ENCODE peak calls at places on chromosome 7, in seven cellular contexts. P is mesendoderm, N is H9, K is neuronal stem cell, Y is H1, W is mesenchymal stem cell, B is trophoblast cell. L is an unnamed sample.

GRCh38 chr7:29987083-29987482 is 2.5 kb downstream of the SCRN1 start:
- DNase-seq in P (no peak), B (no peak), N (no peak), K (no peak), W (peak; percentile 66), Y (no peak), L (peak; percentile 65)

GRCh38 chr7:157736341-157736740 is 399.5 kb downstream of the DNAJB6 start:
- DNase-seq in B (no peak), Y (no peak), K (no peak), N (no peak), W (no peak), P (no peak), L (no peak)

GRCh38 chr7:95609277-95609971 is 13.1 kb upstream of the PDK4 start:
- DNase-seq in K (no peak), P (no peak), N (no peak), Y (no peak), W (peak; percentile 57), B (no peak), L (peak; percentile 29)

GRCh38 chr7:101588131-101588935 is 40.8 kb downstream of the MYL10 start:
- DNase-seq in N (no peak), Y (peak; percentile 39), B (no peak), P (no peak), W (no peak), K (no peak), L (no peak)

GRCh38 chr7:131896189-131896855 is 339.9 kb upstream of the PODXL start:
- DNase-seq in N (peak; percentile 65), B (no peak), K (no peak), P (peak; percentile 48), Y (peak; percentile 53), W (no peak), L (no peak)

GRCh38 chr7:79093421-79093820 is 360.0 kb downstream of the MAGI2 start:
- DNase-seq in Y (no peak), P (no peak), W (no peak), K (no peak), B (no peak), N (no peak), L (no peak)

GRCh38 chr7:99707096-99707495 is 27.3 kb upstream of the CYP3A5 start:
- DNase-seq in Y (no peak), P (peak; percentile 52), N (no peak), K (no peak), W (peak; percentile 20), B (no peak), L (peak; percentile 21)

GRCh38 chr7:25860206-25860881 is 291.7 kb upstream of the NFE2L3 start:
- DNase-seq in P (peak; percentile 62), Y (peak; percentile 55), K (no peak), N (peak; percentile 72), B (peak; percentile 36), W (peak; percentile 92), L (peak; percentile 24)

GRCh38 chr7:129122751-129123516 is 21.6 kb upstream of the TSPAN33 start:
- DNase-seq in K (no peak), W (peak; percentile 61), N (no peak), P (no peak), B (peak; percentile 20), Y (no peak), L (peak; percentile 21)

GRCh38 chr7:2964208-2964607 is 79.5 kb downstream of the CARD11 start:
- DNase-seq in Y (no peak), B (no peak), N (no peak), K (no peak), P (no peak), W (no peak), L (no peak)

GRCh38 chr7:37944737-37945054 is 24.3 kb downstream of the EPDR1 start:
- DNase-seq in P (no peak), K (no peak), B (no peak), W (no peak), N (no peak), Y (no peak), L (no peak)
- H3K18ac ChIP-seq in P (no peak overlapping the region), K (no peak overlapping the region), B (no peak overlapping the region), W (no peak overlapping the region), N (no peak overlapping the region), Y (no peak overlapping the region), L (no peak overlapping the region)

GRCh38 chr7:154509192-154509591 is 457.0 kb downstream of the DPP6 start:
- DNase-seq in W (no peak), P (no peak), Y (no peak), K (no peak), B (no peak), N (no peak), L (no peak)
- H3K18ac ChIP-seq in W (no peak overlapping the region), P (no peak overlapping the region), Y (no peak overlapping the region), K (no peak overlapping the region), B (no peak overlapping the region), N (no peak overlapping the region), L (no peak overlapping the region)

GRCh38 chr7:64181586-64181985 is 25.4 kb upstream of the ZNF735 start:
- DNase-seq in N (no peak), P (no peak), Y (no peak), K (no peak), W (no peak), B (no peak), L (no peak)

GRCh38 chr7:64183827-64184372 is 23.1 kb upstream of the ZNF735 start:
- DNase-seq in Y (no peak), N (no peak), W (no peak), B (no peak), K (no peak), P (no peak), L (no peak)

GRCh38 chr7:64183126-64183742 is 23.8 kb upstream of the ZNF735 start:
- DNase-seq in W (no peak), K (no peak), P (no peak), Y (peak; percentile 52), N (no peak), B (no peak), L (no peak)

GRCh38 chr7:64182036-64182790 is 24.8 kb upstream of the ZNF735 start:
- DNase-seq in P (no peak), N (no peak), Y (no peak), B (no peak), K (no peak), W (no peak), L (no peak)

GRCh38 chr7:64180989-64181388 is 26.0 kb upstream of the ZNF735 start:
- DNase-seq in N (no peak), B (no peak), P (no peak), Y (no peak), W (no peak), K (no peak), L (no peak)
- H3K18ac ChIP-seq in N (no peak overlapping the region), B (no peak overlapping the region), P (no peak overlapping the region), Y (no peak overlapping the region), W (no peak overlapping the region), K (no peak overlapping the region), L (no peak overlapping the region)

DNA sequence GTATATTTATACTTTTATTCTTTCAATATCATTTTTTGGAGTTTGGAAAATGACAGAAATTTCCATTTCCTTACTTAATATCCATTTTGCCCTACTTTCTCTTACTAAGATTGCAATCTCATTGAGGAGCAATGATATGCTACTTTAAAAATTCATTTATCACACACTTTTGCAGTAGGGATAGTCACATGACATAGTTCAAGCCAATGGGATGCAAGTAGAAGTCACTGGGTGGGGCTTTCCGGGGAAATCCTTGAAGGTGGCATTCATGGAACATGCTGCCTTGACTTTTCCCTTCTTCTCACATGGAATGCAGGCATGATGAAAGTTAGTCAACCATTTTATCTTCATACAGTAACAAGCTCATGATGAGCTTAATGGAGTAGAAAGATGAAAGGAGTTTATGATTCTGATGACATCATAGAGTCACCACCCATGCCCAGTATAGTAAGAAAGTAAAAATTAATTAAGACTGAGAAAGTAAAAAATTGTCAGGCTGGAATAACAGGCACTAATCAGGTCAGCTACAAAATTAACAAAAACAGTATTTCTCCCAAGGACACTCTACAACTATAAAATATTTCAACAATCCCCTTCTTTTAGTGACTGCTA is 33.4 kb downstream of the IQUB start:
- DNase-seq in N (no peak), Y (no peak), K (no peak), W (no peak), B (no peak), P (no peak), L (no peak)
- H3K18ac ChIP-seq in N (no peak overlapping the region), Y (no peak overlapping the region), K (no peak overlapping the region), W (no peak overlapping the region), B (no peak overlapping the region), P (no peak overlapping the region), L (no peak overlapping the region)

GRCh38 chr7:41010967-41011366 is 691.9 kb downstream of the INHBA start:
- DNase-seq in B (no peak), Y (no peak), P (no peak), W (peak; percentile 63), N (no peak), K (no peak), L (no peak)
- H3K18ac ChIP-seq in B (no peak overlapping the region), Y (no peak overlapping the region), P (no peak overlapping the region), W (peak overlapping the region; percentile 28), N (no peak overlapping the region), K (no peak overlapping the region), L (peak overlapping the region; percentile 89)

GRCh38 chr7:11416641-11417040 is 415.4 kb downstream of the THSD7A start:
- DNase-seq in W (no peak), N (no peak), P (no peak), K (no peak), B (no peak), Y (no peak), L (no peak)

GRCh38 chr7:11412036-11412435 is 420.0 kb downstream of the THSD7A start:
- DNase-seq in N (no peak), K (no peak), Y (no peak), B (no peak), P (no peak), W (no peak), L (no peak)

GRCh38 chr7:11413901-11414300 is 418.1 kb downstream of the THSD7A start:
- DNase-seq in B (no peak), W (no peak), K (no peak), P (no peak), Y (no peak), N (no peak), L (no peak)

DNA sequence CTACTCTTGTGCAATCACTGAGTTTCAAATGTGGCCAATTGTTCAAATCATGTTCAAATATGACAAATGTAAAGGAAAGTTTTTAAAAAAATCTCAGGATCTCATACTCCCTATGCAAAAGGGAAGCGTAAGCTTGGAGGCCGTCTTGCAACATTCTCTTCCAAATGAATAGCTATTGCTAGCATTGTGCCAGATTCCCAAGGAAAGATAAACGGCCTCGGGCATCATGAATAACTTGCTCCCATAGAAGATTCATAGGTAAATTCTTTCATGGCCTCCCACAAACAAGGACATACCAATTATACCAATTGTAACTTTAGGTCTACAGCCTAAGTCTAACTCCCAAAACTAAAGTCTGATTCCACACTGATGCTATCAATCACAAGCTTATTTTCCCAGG is 416.9 kb downstream of the THSD7A start:
- DNase-seq in K (no peak), W (no peak), N (no peak), Y (no peak), P (peak; percentile 29), B (peak; percentile 48), L (no peak)
- H3K18ac ChIP-seq in K (no peak overlapping the region), W (no peak overlapping the region), N (no peak overlapping the region), Y (no peak overlapping the region), P (no peak overlapping the region), B (no peak overlapping the region), L (no peak overlapping the region)

L was measured in IMR-90.